ENCODE peak calls at places on chromosomes 13 and 19, in six cellular contexts. T, K, H, U, D and A are unnamed samples.

GRCh38 chr13:73691891-73692290 is 442.3 kb downstream of the KLF12 start:
- DNase-seq in K (no peak), T (no peak), H (no peak), D (no peak), U (no peak), A (no peak)

GRCh38 chr13:33970746-33971145 is 152.8 kb downstream of the RFC3 start:
- DNase-seq in K (no peak), H (no peak), U (no peak), D (no peak), T (no peak), A (no peak)

GRCh38 chr13:105441406-105441805 is 1094.1 kb downstream of the EFNB2 start:
- DNase-seq in T (no peak), K (no peak), D (no peak), U (no peak), H (no peak), A (no peak)

GRCh38 chr19:4386038-4386782 is 14.1 kb downstream of the SH3GL1 start:
- DNase-seq in U (no peak), K (peak; percentile 91), D (no peak), T (no peak), H (no peak), A (no peak)

GRCh38 chr13:114078501-114079451 is 53.6 kb downstream of the RASA3 start:
- DNase-seq in U (no peak), T (no peak), H (no peak), D (no peak), K (peak; percentile 60), A (no peak)

GRCh38 chr19:40143612-40144011 is 47.6 kb upstream of the MAP3K10 start:
- DNase-seq in D (no peak), U (no peak), K (peak; percentile 74), H (no peak), T (no peak), A (no peak)

GRCh38 chr19:49676136-49676689 is 858 bp upstream of the PRMT1 start:
- DNase-seq in K (peak; percentile 88), T (peak; percentile 78), H (peak; percentile 91), U (peak; percentile 81), D (peak; percentile 88), A (no peak)

GRCh38 chr13:99123101-99124045 is 77.3 kb upstream of the UBAC2 start:
- DNase-seq in T (peak; percentile 15), U (peak; percentile 1), H (peak; percentile 40), K (peak; percentile 89), D (no peak), A (peak; percentile 10)

GRCh38 chr19:58217069-58217481 is 11.6 kb upstream of the ZNF544 start:
- DNase-seq in U (no peak), D (no peak), K (no peak), H (no peak), T (no peak), A (no peak)

GRCh38 chr19:38975214-38975860 is at the start of gene FBXO17:
- DNase-seq in U (peak; percentile 15), T (peak; percentile 67), D (peak; percentile 75), K (peak; percentile 59), H (peak; percentile 73), A (no peak)